ENCODE peak calls at places on chromosomes 3 and 15, in eight cellular contexts. G is NCI-H1092 treated with DMSO at 0.1 percent for 48 hours; I is upper lobe of right lung; U is stimulated activated naive CD4-positive, alpha-beta T cell; W is NCI-H1417; N is stimulated activated effector memory CD8-positive, alpha-beta T cell treated with anti-CD3 and anti-CD28 coated beads, Interleukin-12 subunit alpha, Interleukin-12 subunit beta, amount 100 ng/mL, for 72 hours; S is EH; E is stimulated activated CD8-positive, alpha-beta memory T cell treated with anti-CD3 and anti-CD28 coated beads, Interleukin-15, amount 100 ng/mL, for 24 hours. L is an unnamed sample.

GRCh38 chr15:52649686-52650085 is 29.5 kb downstream of the ATOSA start:
- DNase-seq in G (no peak), I (no peak), U (no peak), W (no peak), N (no peak), S (no peak), E (no peak), L (no peak)

GRCh38 chr3:55897573-55898224 is 410.6 kb upstream of the WNT5A start:
- DNase-seq in G (peak; percentile 15), I (no peak), U (no peak), W (peak; percentile 20), N (no peak), S (peak; percentile 39), E (no peak), L (no peak)

GRCh38 chr3:31639828-31640227 is 107.1 kb downstream of the STT3B start:
- DNase-seq in G (no peak), I (no peak), U (no peak), W (no peak), N (no peak), S (no peak), E (no peak), L (no peak)

GRCh38 chr15:70466895-70467529 is 296.3 kb downstream of the UACA start:
- DNase-seq in G (peak; percentile 56), I (peak; percentile 74), U (peak; percentile 25), W (peak; percentile 30), N (no peak), S (peak; percentile 66), E (no peak), L (peak; percentile 82)

GRCh38 chr15:75720787-75721461 is 8.3 kb upstream of the CSPG4 start:
- DNase-seq in G (peak; percentile 57), I (peak; percentile 80), U (no peak), W (peak; percentile 48), N (no peak), S (peak; percentile 33), E (no peak), L (peak; percentile 78)

GRCh38 chr3:31710123-31710841 is 177.6 kb downstream of the STT3B start:
- DNase-seq in G (no peak), I (no peak), U (no peak), W (peak; percentile 18), N (no peak), S (no peak), E (no peak), L (no peak)

GRCh38 chr3:23004971-23005370 is 198.2 kb upstream of the UBE2E2 start:
- DNase-seq in G (no peak), I (no peak), U (no peak), W (no peak), N (no peak), S (peak; percentile 72), E (no peak), L (no peak)

GRCh38 chr15:58438956-58439355 is 7.2 kb downstream of the LIPC start:
- DNase-seq in G (peak; percentile 58), I (no peak), U (no peak), W (peak; percentile 29), N (no peak), S (peak; percentile 73), E (no peak), L (no peak)

GRCh38 chr15:58864602-58865419 is 68.7 kb downstream of the SLTM start:
- DNase-seq in G (no peak), I (peak; percentile 65), U (no peak), W (no peak), N (no peak), S (peak; percentile 29), E (no peak), L (peak; percentile 85)

GRCh38 chr3:31567036-31567435 is 34.3 kb downstream of the STT3B start:
- DNase-seq in G (no peak), I (no peak), U (no peak), W (no peak), N (no peak), S (peak; percentile 7), E (no peak), L (no peak)

GRCh38 chr3:52080830-52081719 is 24.7 kb upstream of the DUSP7 start:
- DNase-seq in G (no peak), I (no peak), U (no peak), W (no peak), N (no peak), S (no peak), E (no peak), L (no peak)

GRCh38 chr3:159787191-159787590 is 201.4 kb upstream of the IL12A start:
- DNase-seq in G (no peak), I (no peak), U (no peak), W (peak; percentile 18), N (no peak), S (peak; percentile 82), E (no peak), L (no peak)

GRCh38 chr15:68348064-68348463 is 70.5 kb downstream of the FEM1B start:
- DNase-seq in G (no peak), I (no peak), U (no peak), W (no peak), N (no peak), S (no peak), E (no peak), L (no peak)

GRCh38 chr3:278300-279064 is 81.9 kb downstream of the CHL1 start:
- DNase-seq in G (no peak), I (no peak), U (no peak), W (peak; percentile 92), N (no peak), S (no peak), E (no peak), L (no peak)

GRCh38 chr3:85572426-85572825 is 613.6 kb downstream of the CADM2 start:
- DNase-seq in G (no peak), I (no peak), U (no peak), W (no peak), N (no peak), S (no peak), E (no peak), L (no peak)

GRCh38 chr3:31960793-31961431 is 20.1 kb downstream of the OSBPL10 start:
- DNase-seq in G (no peak), I (no peak), U (no peak), W (no peak), N (no peak), S (peak; percentile 68), E (no peak), L (no peak)

GRCh38 chr3:21502631-21503030 is 248.4 kb downstream of the ZNF385D start:
- DNase-seq in G (no peak), I (no peak), U (no peak), W (peak; percentile 26), N (no peak), S (no peak), E (no peak), L (no peak)

GRCh38 chr15:74844319-74845207 is 1.6 kb upstream of the ULK3 start:
- DNase-seq in G (no peak), I (no peak), U (no peak), W (no peak), N (no peak), S (no peak), E (no peak), L (no peak)

GRCh38 chr15:80749589-80749988 is 29.6 kb upstream of the CEMIP start:
- DNase-seq in G (no peak), I (no peak), U (no peak), W (no peak), N (no peak), S (peak; percentile 80), E (no peak), L (no peak)

GRCh38 chr3:126158016-126158911 is 22.1 kb downstream of the ALDH1L1 start:
- DNase-seq in G (no peak), I (no peak), U (no peak), W (no peak), N (no peak), S (no peak), E (no peak), L (peak; percentile 44)

GRCh38 chr3:155745795-155746550 is 1.1 kb upstream of the PLCH1 start:
- DNase-seq in G (peak; percentile 62), I (peak; percentile 69), U (no peak), W (peak; percentile 72), N (no peak), S (no peak), E (no peak), L (no peak)

GRCh38 chr3:157151151-157151550 is 8.8 kb downstream of the CCNL1 start:
- DNase-seq in G (no peak), I (no peak), U (no peak), W (no peak), N (no peak), S (no peak), E (no peak), L (no peak)

GRCh38 chr15:63176302-63176701 is 13.1 kb upstream of the RAB8B start:
- DNase-seq in G (no peak), I (no peak), U (no peak), W (no peak), N (no peak), S (no peak), E (no peak), L (no peak)

GRCh38 chr3:12458901-12459300 is 25.4 kb upstream of the TSEN2 start:
- DNase-seq in G (no peak), I (peak; percentile 86), U (no peak), W (no peak), N (no peak), S (no peak), E (no peak), L (peak; percentile 67)

GRCh38 chr3:45677045-45677436 is 12.2 kb upstream of the SACM1L start:
- DNase-seq in G (no peak), I (peak; percentile 70), U (peak; percentile 40), W (no peak), N (peak; percentile 68), S (peak; percentile 87), E (no peak), L (no peak)

GRCh38 chr15:90871097-90871715 is 2.8 kb downstream of the FURIN start:
- DNase-seq in G (peak; percentile 6), I (peak; percentile 81), U (peak; percentile 40), W (no peak), N (peak; percentile 77), S (peak; percentile 46), E (no peak), L (peak; percentile 83)

GRCh38 chr15:100692259-100692658 is 89.9 kb downstream of the ASB7 start:
- DNase-seq in G (no peak), I (no peak), U (no peak), W (no peak), N (no peak), S (peak; percentile 45), E (no peak), L (no peak)

GRCh38 chr15:87118424-87118823 is 1038.8 kb downstream of the AGBL1 start:
- DNase-seq in G (no peak), I (no peak), U (no peak), W (no peak), N (no peak), S (no peak), E (no peak), L (no peak)

GRCh38 chr15:55917881-55918296 is 75.5 kb downstream of the NEDD4 start:
- DNase-seq in G (peak; percentile 2), I (no peak), U (no peak), W (no peak), N (no peak), S (peak; percentile 90), E (no peak), L (no peak)

GRCh38 chr3:150202696-150203095 is 205.4 kb upstream of the TSC22D2 start:
- DNase-seq in G (peak; percentile 29), I (no peak), U (no peak), W (peak; percentile 12), N (no peak), S (no peak), E (no peak), L (no peak)

GRCh38 chr3:15815696-15816095 is 17.9 kb upstream of the ANKRD28 start:
- DNase-seq in G (no peak), I (no peak), U (no peak), W (no peak), N (no peak), S (peak; percentile 77), E (no peak), L (no peak)

GRCh38 chr3:161310649-161311423 is 60.5 kb downstream of the SPTSSB start:
- DNase-seq in G (no peak), I (no peak), U (no peak), W (no peak), N (peak; percentile 75), S (no peak), E (no peak), L (no peak)

GRCh38 chr3:90010341-90010740 is 902.9 kb downstream of the EPHA3 start:
- DNase-seq in G (no peak), I (no peak), U (no peak), W (no peak), N (no peak), S (no peak), E (no peak), L (no peak)

GRCh38 chr3:40290396-40290795 is 19.1 kb upstream of the EIF1B start:
- DNase-seq in G (no peak), I (no peak), U (no peak), W (no peak), N (no peak), S (no peak), E (no peak), L (no peak)